ENCODE peak calls at places on chromosomes 16 and 17, in five cellular contexts. S, V, A, B and M are unnamed samples.

GRCh38 chr16:52545544-52546262 is 1.2 kb downstream of the TOX3 start:
- DNase-seq in S (no peak), V (no peak), A (no peak), B (no peak), M (no peak)

GRCh38 chr17:36938566-36939058 is 1.3 kb downstream of the LHX1 start:
- DNase-seq in S (no peak), V (no peak), A (no peak), B (no peak), M (no peak)

GRCh38 chr16:69408451-69408850 is 16.0 kb upstream of the CYB5B start:
- DNase-seq in S (no peak), V (peak), A (peak), B (no peak), M (peak)

GRCh38 chr17:9645858-9646555 is 690 bp downstream of the USP43 start:
- DNase-seq in S (no peak), V (peak), A (no peak), B (peak), M (peak)

GRCh38 chr16:27819356-27819755 is 244.2 kb downstream of the GSG1L start:
- DNase-seq in S (no peak), V (no peak), A (no peak), B (no peak), M (no peak)

GRCh38 chr16:56245197-56245596 is 53.9 kb downstream of the GNAO1 start:
- DNase-seq in S (no peak), V (no peak), A (no peak), B (no peak), M (no peak)

GRCh38 chr17:60086822-60087591 is 8.3 kb upstream of the HEATR6 start:
- DNase-seq in S (no peak), V (peak), A (no peak), B (no peak), M (no peak)

GRCh38 chr17:3683054-3683511 is 12.9 kb downstream of the P2RX5 start:
- DNase-seq in S (no peak), V (peak), A (no peak), B (peak), M (peak)

GRCh38 chr16:27690604-27691003 is 140.7 kb downstream of the KATNIP start:
- DNase-seq in S (no peak), V (peak), A (no peak), B (peak), M (peak)

GRCh38 chr16:70257391-70257790 is 5.7 kb upstream of the EXOSC6 start:
- DNase-seq in S (no peak), V (no peak), A (no peak), B (no peak), M (no peak)

GRCh38 chr16:52237823-52238222 is 309.1 kb downstream of the TOX3 start:
- DNase-seq in S (no peak), V (no peak), A (no peak), B (no peak), M (no peak)

GRCh38 chr17:4130715-4131114 is 12.1 kb downstream of the ZZEF1 start:
- DNase-seq in S (no peak), V (no peak), A (no peak), B (peak), M (peak)

GRCh38 chr17:8914554-8914953 is 47.1 kb upstream of the PIK3R6 start:
- DNase-seq in S (no peak), V (no peak), A (no peak), B (no peak), M (no peak)

GRCh38 chr16:17351471-17352045 is 119.2 kb downstream of the XYLT1 start:
- DNase-seq in S (no peak), V (no peak), A (no peak), B (no peak), M (no peak)

GRCh38 chr16:25135239-25135878 is 23.8 kb downstream of the LCMT1 start:
- DNase-seq in S (no peak), V (peak), A (no peak), B (no peak), M (peak)

GRCh38 chr17:1390422-1391367 is 9.3 kb downstream of the YWHAE start:
- DNase-seq in S (no peak), V (no peak), A (no peak), B (no peak), M (no peak)

GRCh38 chr16:67228034-67228785 is 1.3 kb downstream of the TMEM208 start:
- DNase-seq in S (no peak), V (no peak), A (no peak), B (no peak), M (no peak)

GRCh38 chr17:75499313-75500022 is 15.9 kb downstream of the CASKIN2 start:
- DNase-seq in S (no peak), V (no peak), A (peak), B (peak), M (no peak)

GRCh38 chr17:7538891-7539290 is 10.0 kb upstream of the TNFSF12 start:
- DNase-seq in S (no peak), V (no peak), A (no peak), B (no peak), M (no peak)

GRCh38 chr17:36534881-36535668 is at the start of gene PIGW:
- DNase-seq in S (peak), V (peak), A (peak), B (peak), M (peak)

GRCh38 chr17:36814958-36815357 is 122.3 kb upstream of the LHX1 start:
- DNase-seq in S (no peak), V (no peak), A (no peak), B (no peak), M (no peak)

GRCh38 chr17:4417129-4417667 is 16.5 kb upstream of the SPNS3 start:
- DNase-seq in S (no peak), V (no peak), A (no peak), B (no peak), M (no peak)

GRCh38 chr16:70796301-70796700 is 4.7 kb downstream of the VAC14 start:
- DNase-seq in S (no peak), V (no peak), A (no peak), B (no peak), M (no peak)

GRCh38 chr17:31741371-31741770 is 117.7 kb downstream of the COPRS start:
- DNase-seq in S (no peak), V (no peak), A (no peak), B (no peak), M (no peak)

GRCh38 chr17:31738488-31738887 is 120.6 kb downstream of the COPRS start:
- DNase-seq in S (no peak), V (no peak), A (no peak), B (no peak), M (no peak)

GRCh38 chr17:31738067-31738466 is 121.0 kb downstream of the COPRS start:
- DNase-seq in S (no peak), V (peak), A (no peak), B (no peak), M (no peak)

GRCh38 chr17:31740611-31741082 is 118.4 kb downstream of the COPRS start:
- DNase-seq in S (no peak), V (no peak), A (no peak), B (no peak), M (no peak)

GRCh38 chr17:31739300-31739699 is 119.7 kb downstream of the COPRS start:
- DNase-seq in S (no peak), V (no peak), A (no peak), B (no peak), M (no peak)
- H3K27ac ChIP-seq in S (no peak), V (no peak), A (no peak), B (no peak), M (peak)

GRCh38 chr16:53995378-53995777 is 291.2 kb downstream of the IRX3 start:
- DNase-seq in S (no peak), V (no peak), A (no peak), B (no peak), M (no peak)

GRCh38 chr16:53988136-53988535 is 284.2 kb downstream of the FTO start:
- DNase-seq in S (no peak), V (no peak), A (no peak), B (no peak), M (no peak)

GRCh38 chr16:53992057-53992378 is 288.1 kb downstream of the FTO start:
- DNase-seq in S (no peak), V (no peak), A (no peak), B (no peak), M (no peak)

GRCh38 chr16:53989597-53989996 is 285.6 kb downstream of the FTO start:
- DNase-seq in S (no peak), V (no peak), A (no peak), B (no peak), M (no peak)

DNA sequence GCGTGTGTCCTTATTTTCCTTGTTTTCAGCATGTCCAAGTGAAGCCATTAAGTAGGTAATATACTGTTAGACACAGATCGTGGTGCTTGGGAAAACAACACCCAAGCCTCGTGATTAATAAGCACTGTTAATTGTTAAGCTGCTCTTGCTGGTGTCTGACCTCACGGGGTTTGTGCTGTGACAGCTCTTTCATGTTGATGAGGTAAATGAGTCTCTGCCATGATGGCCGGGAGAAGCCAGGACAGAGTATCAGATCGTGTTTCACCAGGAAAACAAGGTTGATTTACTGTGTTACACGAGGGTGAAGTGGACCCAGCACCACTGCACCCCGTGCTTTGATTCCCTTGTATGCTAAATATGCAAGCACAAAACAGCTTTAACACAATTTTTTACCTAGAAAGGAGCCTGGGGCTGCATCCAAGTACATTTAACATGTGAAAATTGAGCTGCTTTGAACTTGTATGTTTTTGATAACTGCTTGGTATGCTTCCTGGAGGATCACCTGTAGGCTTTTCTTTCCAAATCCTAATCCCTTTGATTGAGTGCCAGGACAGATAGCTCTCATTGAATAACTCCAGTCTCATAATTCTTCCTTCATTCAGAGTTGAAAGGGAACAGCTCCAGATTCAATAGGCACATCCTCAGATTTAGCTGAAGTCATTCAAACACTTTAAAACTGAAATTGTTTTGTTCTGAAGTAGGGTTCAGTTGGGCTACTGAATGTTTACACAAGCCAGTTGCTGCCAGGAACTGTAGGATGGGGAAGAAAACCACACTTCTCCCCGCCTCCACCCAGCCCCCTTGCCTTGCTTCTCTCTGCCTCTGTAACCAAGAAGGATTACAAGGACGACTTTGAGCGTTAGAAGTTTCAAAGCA is 287.5 kb downstream of the FTO start:
- DNase-seq in S (no peak), V (no peak), A (no peak), B (no peak), M (no peak)
- H3K4me3 ChIP-seq in S (no peak), V (no peak), A (no peak), B (no peak), M (no peak)

GRCh38 chr17:27353469-27354050 is 59.6 kb downstream of the WSB1 start:
- DNase-seq in S (peak), V (peak), A (peak), B (peak), M (peak)
- TF ChIP-seq EP300 in S (peak), V (peak), A (peak), B (peak), M (peak)

GRCh38 chr17:82870091-82870491 is 30.3 kb upstream of the ZNF750 start:
- DNase-seq in S (no peak), V (no peak), A (no peak), B (no peak), M (no peak)
- H3K27ac ChIP-seq in S (no peak), V (no peak), A (no peak), B (no peak), M (no peak)

GRCh38 chr16:3938471-3938842 is 57.9 kb upstream of the CREBBP start:
- DNase-seq in S (no peak), V (no peak), A (no peak), B (no peak), M (no peak)
- H3K4me3 ChIP-seq in S (peak), V (peak), A (peak), B (no peak), M (no peak)

GRCh38 chr17:78376161-78376560 is 2.3 kb upstream of the PGS1 start:
- DNase-seq in S (no peak), V (no peak), A (no peak), B (no peak), M (no peak)

GRCh38 chr17:78379134-78379497 is 667 bp downstream of the PGS1 start:
- DNase-seq in S (no peak), V (no peak), A (no peak), B (no peak), M (no peak)

GRCh38 chr17:78380370-78380769 is 1.9 kb downstream of the PGS1 start:
- DNase-seq in S (no peak), V (no peak), A (no peak), B (no peak), M (no peak)

GRCh38 chr17:78377858-78378224 is 608 bp upstream of the PGS1 start:
- DNase-seq in S (no peak), V (peak), A (no peak), B (peak), M (no peak)

DNA sequence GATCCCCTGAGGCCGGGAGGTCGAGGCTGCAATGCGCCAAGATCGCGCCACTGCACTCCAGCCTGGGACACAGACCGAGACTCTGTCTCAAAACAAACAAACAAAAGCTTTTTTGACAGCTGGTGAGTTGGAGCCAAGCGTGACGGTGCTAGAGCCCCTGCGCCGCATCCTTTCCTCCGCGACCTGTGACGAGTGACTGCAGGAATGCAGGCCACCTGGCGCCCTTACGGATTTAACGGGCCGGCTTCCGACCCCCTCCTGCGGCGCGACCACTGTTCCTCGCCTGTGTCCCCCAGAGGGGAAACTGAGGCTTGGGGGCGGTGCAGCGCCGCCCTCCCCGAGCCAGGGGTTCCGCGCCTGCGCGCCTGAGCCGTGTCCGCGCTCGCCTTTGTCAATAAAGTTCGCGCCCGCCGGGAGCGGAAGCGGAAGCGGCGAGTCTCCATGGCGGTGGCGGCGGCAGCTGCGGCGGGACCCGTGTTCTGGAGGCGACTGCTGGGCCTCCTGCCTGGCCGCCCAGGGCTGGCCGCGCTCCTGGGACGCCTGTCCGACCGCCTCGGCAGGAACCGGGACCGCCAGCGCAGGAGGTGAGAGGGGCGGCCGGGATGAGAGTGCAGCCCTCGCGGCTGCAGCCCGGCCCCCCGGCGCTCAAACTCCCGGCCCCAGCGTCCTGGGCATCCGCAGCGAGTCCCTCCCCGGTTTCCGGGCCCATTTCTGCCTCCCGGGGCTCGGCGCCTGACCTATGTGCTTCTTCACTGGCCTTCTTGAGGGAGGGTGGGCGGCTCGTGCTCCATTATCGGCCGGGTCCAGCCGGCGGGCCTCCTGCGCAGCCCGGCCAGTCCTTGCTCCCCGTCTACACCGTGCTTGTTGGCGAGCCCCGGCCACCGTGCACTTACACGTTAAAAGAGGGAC is at the start of gene PGS1:
- DNase-seq in S (peak), V (peak), A (peak), B (peak), M (peak)
- TF ChIP-seq EP300 in S (peak), V (no peak), A (no peak), B (peak), M (no peak)

GRCh38 chr16:85632709-85633437 is 19.8 kb downstream of the GSE1 start:
- DNase-seq in S (no peak), V (no peak), A (no peak), B (no peak), M (no peak)
- H3K27ac ChIP-seq in S (no peak), V (no peak), A (no peak), B (no peak), M (no peak)

GRCh38 chr16:83344014-83344413 is 463.8 kb upstream of the HSBP1 start:
- DNase-seq in S (no peak), V (peak), A (peak), B (no peak), M (no peak)
- H3K4me3 ChIP-seq in S (no peak), V (no peak), A (no peak), B (no peak), M (no peak)

DNA sequence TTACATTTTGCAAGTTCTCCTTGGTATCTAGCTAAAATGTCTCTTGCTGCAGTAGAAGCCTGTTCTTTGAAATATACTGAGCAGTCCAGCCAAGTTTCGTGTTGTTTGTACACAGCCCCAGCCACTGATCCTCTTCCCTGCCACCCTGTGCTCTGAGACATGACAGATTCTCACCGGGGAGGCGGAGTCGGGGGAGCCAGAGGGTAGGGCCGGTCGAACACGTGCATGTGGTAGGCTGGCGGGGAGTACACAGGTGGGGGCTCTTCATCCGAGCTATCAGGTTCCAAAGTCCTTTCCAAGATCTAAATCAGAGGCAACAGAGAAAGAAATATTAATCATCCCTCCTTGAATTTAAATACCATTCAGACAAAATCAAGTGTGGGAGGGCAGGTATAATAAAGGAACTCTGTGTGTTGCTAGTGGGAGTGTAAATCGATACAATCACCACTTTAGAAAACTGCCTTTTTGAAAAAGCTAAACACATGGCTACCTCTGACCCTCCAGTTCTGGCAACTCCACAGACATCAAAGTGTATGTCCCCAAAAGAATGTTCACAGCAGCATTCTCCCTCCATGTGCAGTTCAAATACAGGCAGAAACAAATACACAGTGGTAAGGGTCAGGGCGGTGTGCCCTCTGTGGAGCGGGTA is 29.7 kb upstream of the MRPS23 start:
- DNase-seq in S (no peak), V (peak), A (no peak), B (no peak), M (no peak)
- TF ChIP-seq EP300 in S (no peak), V (peak), A (no peak), B (no peak), M (no peak)

GRCh38 chr16:12078405-12079245 is 102.1 kb downstream of the SNX29 start:
- DNase-seq in S (no peak), V (no peak), A (peak), B (no peak), M (no peak)
- H3K27ac ChIP-seq in S (no peak), V (no peak), A (no peak), B (no peak), M (peak)